ENCODE peak calls at places on chromosomes 1 and 21, in four cellular contexts. One of them, this sample, is unnamed.

GRCh38 chr1:181119076-181119989 is 30.8 kb downstream of the IER5 start:
- DNase-seq in heart left ventricle: no peak
- DNase-seq in breast epithelium: peak
- DNase-seq in kidney epithelial cell: peak
- DNase-seq in this sample: no peak

GRCh38 chr1:228150458-228151169 is 884 bp downstream of the GJC2 start:
- DNase-seq in heart left ventricle: peak
- DNase-seq in breast epithelium: no peak
- DNase-seq in kidney epithelial cell: no peak
- DNase-seq in this sample: no peak

GRCh38 chr21:16578912-16579311 is 849.1 kb downstream of the USP25 start:
- DNase-seq in heart left ventricle: no peak
- DNase-seq in breast epithelium: no peak
- DNase-seq in kidney epithelial cell: no peak
- DNase-seq in this sample: no peak

GRCh38 chr1:211474426-211474825 is 17.5 kb downstream of the RD3 start:
- DNase-seq in heart left ventricle: no peak
- DNase-seq in breast epithelium: no peak
- DNase-seq in kidney epithelial cell: no peak
- DNase-seq in this sample: no peak

GRCh38 chr1:81695741-81696140 is 105.0 kb upstream of the ADGRL2 start:
- DNase-seq in heart left ventricle: no peak
- DNase-seq in breast epithelium: no peak
- DNase-seq in kidney epithelial cell: no peak
- DNase-seq in this sample: no peak

GRCh38 chr1:7287013-7287412 is 484.1 kb upstream of the VAMP3 start:
- DNase-seq in heart left ventricle: no peak
- DNase-seq in breast epithelium: no peak
- DNase-seq in kidney epithelial cell: no peak
- DNase-seq in this sample: peak

GRCh38 chr1:53899206-53899628 is 5.2 kb downstream of the DIO1 start:
- DNase-seq in heart left ventricle: no peak
- DNase-seq in breast epithelium: no peak
- DNase-seq in kidney epithelial cell: peak
- DNase-seq in this sample: no peak

GRCh38 chr1:58395355-58395754 is 151.2 kb downstream of the OMA1 start:
- DNase-seq in heart left ventricle: no peak
- DNase-seq in breast epithelium: no peak
- DNase-seq in kidney epithelial cell: peak
- DNase-seq in this sample: no peak

GRCh38 chr1:40922969-40923368 is 56.5 kb upstream of the CTPS1 start:
- DNase-seq in heart left ventricle: no peak
- DNase-seq in breast epithelium: peak
- DNase-seq in kidney epithelial cell: no peak
- DNase-seq in this sample: no peak

GRCh38 chr21:41245509-41246135 is 71.0 kb upstream of the FAM3B start:
- DNase-seq in heart left ventricle: no peak
- DNase-seq in breast epithelium: no peak
- DNase-seq in kidney epithelial cell: no peak
- DNase-seq in this sample: no peak

GRCh38 chr1:65793359-65793732 is 651 bp downstream of the PDE4B start:
- DNase-seq in heart left ventricle: no peak
- DNase-seq in breast epithelium: no peak
- DNase-seq in kidney epithelial cell: no peak
- DNase-seq in this sample: no peak

GRCh38 chr1:226569879-226570547 is 21.4 kb downstream of the STUM start:
- DNase-seq in heart left ventricle: no peak
- DNase-seq in breast epithelium: no peak
- DNase-seq in kidney epithelial cell: no peak
- DNase-seq in this sample: peak
- TF ChIP-seq CTCF in heart left ventricle: no peak
- TF ChIP-seq CTCF in breast epithelium: no peak
- TF ChIP-seq CTCF in kidney epithelial cell: peak
- TF ChIP-seq CTCF in this sample: no peak

DNA sequence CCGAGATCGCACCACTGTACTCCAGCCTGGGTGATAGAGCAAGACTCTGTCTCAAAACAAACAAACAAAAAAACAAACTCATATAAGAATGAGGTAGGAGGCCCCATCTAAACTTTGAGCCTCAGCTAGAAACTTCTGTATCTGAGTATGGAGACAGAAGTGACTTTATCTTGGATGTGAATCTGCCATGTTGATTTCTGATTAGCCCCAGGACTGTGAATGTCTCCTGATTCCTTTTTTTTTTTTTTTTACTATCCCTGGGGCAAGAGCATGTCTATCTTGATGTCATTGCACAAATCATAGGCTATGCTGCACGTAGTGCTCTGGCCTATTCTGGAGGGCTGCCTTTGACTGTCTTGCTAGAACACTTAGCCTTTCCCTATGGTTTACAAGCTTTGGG is 211.0 kb downstream of the PTPRU start:
- DNase-seq in heart left ventricle: no peak
- DNase-seq in breast epithelium: no peak
- DNase-seq in kidney epithelial cell: no peak
- DNase-seq in this sample: no peak
- TF ChIP-seq CTCF in heart left ventricle: no peak
- TF ChIP-seq CTCF in breast epithelium: no peak
- TF ChIP-seq CTCF in kidney epithelial cell: no peak
- TF ChIP-seq CTCF in this sample: no peak

GRCh38 chr1:225744745-225745144 is 32.9 kb upstream of the SRP9 start:
- DNase-seq in heart left ventricle: no peak
- DNase-seq in breast epithelium: no peak
- DNase-seq in kidney epithelial cell: no peak
- DNase-seq in this sample: no peak
- TF ChIP-seq CTCF in heart left ventricle: no peak
- TF ChIP-seq CTCF in breast epithelium: no peak
- TF ChIP-seq CTCF in kidney epithelial cell: no peak
- TF ChIP-seq CTCF in this sample: no peak

GRCh38 chr1:56576880-56577858 is 2.2 kb downstream of the PLPP3 start:
- DNase-seq in heart left ventricle: no peak
- DNase-seq in breast epithelium: no peak
- DNase-seq in kidney epithelial cell: no peak
- DNase-seq in this sample: peak
- TF ChIP-seq CTCF in heart left ventricle: peak
- TF ChIP-seq CTCF in breast epithelium: peak
- TF ChIP-seq CTCF in kidney epithelial cell: peak
- TF ChIP-seq CTCF in this sample: peak

DNA sequence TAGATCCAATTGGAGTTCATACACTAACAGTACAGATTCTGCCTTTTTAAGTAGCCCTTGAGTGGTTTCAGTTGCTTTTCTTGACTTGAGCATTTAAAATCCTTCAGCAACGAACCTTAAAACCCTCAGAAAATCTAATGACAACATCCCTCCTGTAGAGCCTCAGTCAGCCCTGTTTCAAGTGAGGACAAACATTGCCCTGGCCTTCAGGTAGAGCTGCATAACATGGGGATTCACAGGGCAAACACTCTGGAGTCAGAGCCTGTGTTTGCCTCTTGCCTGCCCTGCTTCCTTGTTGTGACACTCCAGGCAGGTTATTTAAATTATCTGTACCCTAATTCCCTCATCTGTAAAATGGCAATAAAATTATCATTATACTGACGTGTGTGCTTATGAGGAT is 96.1 kb upstream of the KCNA3 start:
- DNase-seq in heart left ventricle: no peak
- DNase-seq in breast epithelium: no peak
- DNase-seq in kidney epithelial cell: no peak
- DNase-seq in this sample: no peak
- TF ChIP-seq CTCF in heart left ventricle: no peak
- TF ChIP-seq CTCF in breast epithelium: no peak
- TF ChIP-seq CTCF in kidney epithelial cell: no peak
- TF ChIP-seq CTCF in this sample: no peak

DNA sequence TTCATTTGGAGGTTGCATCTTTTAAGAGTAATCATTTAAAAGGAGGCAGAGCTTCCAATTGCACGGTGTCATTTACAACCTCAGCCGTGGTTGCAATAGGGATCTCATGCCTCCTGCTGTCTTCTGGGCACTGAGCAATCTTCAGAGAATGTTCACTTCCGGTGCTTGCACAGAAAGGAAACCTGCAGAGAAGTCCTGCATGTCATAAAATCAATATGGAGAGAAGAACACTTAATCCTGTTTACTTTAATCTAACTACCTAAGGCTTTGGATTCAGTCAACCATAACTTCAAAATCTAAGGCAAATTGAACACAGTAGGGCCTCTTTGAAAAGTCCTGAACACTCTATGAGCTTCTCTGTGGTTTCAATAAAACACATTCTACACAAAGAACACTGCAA is 11.3 kb upstream of the MAP10 start:
- DNase-seq in heart left ventricle: no peak
- DNase-seq in breast epithelium: no peak
- DNase-seq in kidney epithelial cell: peak
- DNase-seq in this sample: no peak
- TF ChIP-seq CTCF in heart left ventricle: no peak
- TF ChIP-seq CTCF in breast epithelium: no peak
- TF ChIP-seq CTCF in kidney epithelial cell: peak
- TF ChIP-seq CTCF in this sample: peak

DNA sequence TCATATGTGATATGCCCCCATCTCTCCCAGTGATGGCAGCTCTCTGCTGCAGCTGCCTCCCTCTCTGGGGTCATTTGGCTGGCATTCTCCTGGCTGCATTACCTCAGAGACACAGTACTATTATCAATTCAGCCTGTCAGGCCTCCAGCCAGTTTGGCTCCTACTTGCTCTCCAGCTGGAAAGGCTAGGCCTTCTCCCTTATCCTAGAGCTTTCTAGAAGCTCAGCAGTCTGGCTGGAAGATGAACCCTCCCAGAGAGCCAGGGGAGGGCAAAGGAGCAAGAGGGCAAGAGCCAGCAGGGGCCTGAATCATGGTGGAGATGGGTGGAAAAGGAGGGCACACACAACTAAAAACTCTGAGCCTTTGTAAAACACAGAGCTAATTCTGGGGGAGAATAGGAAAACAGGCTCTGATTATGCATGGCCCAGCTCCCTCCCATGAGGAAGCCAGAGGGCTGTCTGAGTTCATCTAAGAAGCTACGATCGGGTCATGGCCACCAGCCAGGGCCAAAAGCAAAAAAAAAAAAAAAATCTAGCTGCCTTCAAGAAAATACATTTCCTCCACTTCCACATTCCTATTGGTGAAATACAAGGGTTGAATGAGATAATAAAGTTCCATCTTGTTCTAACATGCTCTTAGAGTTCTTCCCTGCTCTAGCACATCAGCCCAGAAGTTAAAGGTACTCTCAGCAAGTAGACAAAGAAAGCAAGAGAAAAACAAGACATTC is 8.8 kb downstream of the LAMB3 start:
- DNase-seq in heart left ventricle: no peak
- DNase-seq in breast epithelium: no peak
- DNase-seq in kidney epithelial cell: no peak
- DNase-seq in this sample: no peak
- TF ChIP-seq CTCF in heart left ventricle: no peak
- TF ChIP-seq CTCF in breast epithelium: no peak
- TF ChIP-seq CTCF in kidney epithelial cell: no peak
- TF ChIP-seq CTCF in this sample: no peak

GRCh38 chr1:2348346-2349275 is 42.7 kb downstream of the MORN1 start:
- DNase-seq in heart left ventricle: peak
- DNase-seq in breast epithelium: no peak
- DNase-seq in kidney epithelial cell: no peak
- DNase-seq in this sample: no peak

GRCh38 chr1:2345297-2346075 is 45.9 kb downstream of the MORN1 start:
- DNase-seq in heart left ventricle: peak
- DNase-seq in breast epithelium: no peak
- DNase-seq in kidney epithelial cell: no peak
- DNase-seq in this sample: no peak

GRCh38 chr1:2347907-2348306 is 43.4 kb downstream of the MORN1 start:
- DNase-seq in heart left ventricle: no peak
- DNase-seq in breast epithelium: no peak
- DNase-seq in kidney epithelial cell: no peak
- DNase-seq in this sample: no peak

GRCh38 chr1:2347409-2347785 is 44.0 kb downstream of the MORN1 start:
- DNase-seq in heart left ventricle: peak
- DNase-seq in breast epithelium: no peak
- DNase-seq in kidney epithelial cell: no peak
- DNase-seq in this sample: no peak

DNA sequence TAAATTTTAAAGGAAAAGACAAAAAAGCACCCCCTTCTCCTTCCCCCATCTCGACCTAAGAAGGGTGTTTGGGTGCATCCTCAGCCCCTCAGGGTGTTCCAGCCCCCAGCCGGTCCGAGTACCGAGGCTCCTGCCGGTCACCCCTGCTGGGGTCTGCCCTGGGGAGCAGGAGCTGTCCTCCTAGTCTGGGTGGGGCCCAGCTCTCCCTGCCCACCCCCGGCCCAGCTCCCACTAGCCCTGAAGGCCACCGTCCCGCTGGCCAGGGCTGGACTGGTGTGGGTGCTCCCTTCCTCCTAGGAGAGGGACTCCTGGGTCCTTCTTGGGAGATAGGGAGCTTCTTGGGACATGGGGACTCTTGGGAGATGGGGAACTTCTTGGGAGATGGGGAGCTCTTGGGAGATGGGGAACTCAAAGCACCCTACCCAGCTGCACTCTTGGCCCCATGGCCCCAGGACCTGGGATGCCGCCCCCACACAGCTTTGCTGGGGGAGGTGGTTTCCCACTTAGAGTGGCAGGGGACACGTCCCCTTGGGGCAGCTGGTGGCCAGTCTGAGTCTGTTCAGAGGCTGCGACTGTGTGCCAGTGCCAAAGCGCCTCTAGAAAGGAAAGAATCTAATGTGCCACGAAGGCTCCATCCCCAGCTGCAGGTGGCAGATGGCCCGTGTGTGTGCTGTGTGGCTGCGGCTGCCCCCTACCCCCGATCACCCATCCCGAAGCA is 44.5 kb downstream of the MORN1 start:
- DNase-seq in heart left ventricle: peak
- DNase-seq in breast epithelium: no peak
- DNase-seq in kidney epithelial cell: no peak
- DNase-seq in this sample: no peak
- TF ChIP-seq CTCF in heart left ventricle: no peak
- TF ChIP-seq CTCF in breast epithelium: no peak
- TF ChIP-seq CTCF in kidney epithelial cell: no peak
- TF ChIP-seq CTCF in this sample: no peak

GRCh38 chr1:51998007-51998406 is 7.5 kb upstream of the RAB3B start:
- DNase-seq in heart left ventricle: no peak
- DNase-seq in breast epithelium: no peak
- DNase-seq in kidney epithelial cell: no peak
- DNase-seq in this sample: no peak

GRCh38 chr1:52003877-52004276 is 13.4 kb upstream of the RAB3B start:
- DNase-seq in heart left ventricle: no peak
- DNase-seq in breast epithelium: no peak
- DNase-seq in kidney epithelial cell: no peak
- DNase-seq in this sample: no peak

GRCh38 chr1:51998701-51999100 is 8.2 kb upstream of the RAB3B start:
- DNase-seq in heart left ventricle: no peak
- DNase-seq in breast epithelium: no peak
- DNase-seq in kidney epithelial cell: no peak
- DNase-seq in this sample: no peak

GRCh38 chr1:52007228-52008073 is 17.0 kb upstream of the RAB3B start:
- DNase-seq in heart left ventricle: no peak
- DNase-seq in breast epithelium: no peak
- DNase-seq in kidney epithelial cell: no peak
- DNase-seq in this sample: no peak

GRCh38 chr1:52002038-52002917 is 11.8 kb upstream of the RAB3B start:
- DNase-seq in heart left ventricle: no peak
- DNase-seq in breast epithelium: peak
- DNase-seq in kidney epithelial cell: peak
- DNase-seq in this sample: peak
- TF ChIP-seq CTCF in heart left ventricle: peak
- TF ChIP-seq CTCF in breast epithelium: peak
- TF ChIP-seq CTCF in kidney epithelial cell: peak
- TF ChIP-seq CTCF in this sample: peak